ENCODE peak calls at places on chromosomes 12 and 14, in seven cellular contexts. X is stomach; E is right lobe of liver; M is CD8-positive, alpha-beta memory T cell; D is esophagus squamous epithelium; A is colonic mucosa; H is upper lobe of left lung. C is an unnamed sample.

GRCh38 chr14:44317433-44317746 is 189.7 kb downstream of the FSCB start:
- DNase-seq in X (no peak), E (no peak), M (no peak), D (no peak), A (no peak), H (no peak), C (no peak)

GRCh38 chr14:105885561-105886320 is 359.4 kb downstream of the TMEM121 start:
- DNase-seq in X (peak; percentile 16), E (peak; percentile 6), M (no peak), D (no peak), A (no peak), H (peak; percentile 17), C (no peak)

GRCh38 chr12:11653215-11653753 is 3.8 kb downstream of the ETV6 start:
- DNase-seq in X (no peak), E (no peak), M (no peak), D (no peak), A (no peak), H (peak; percentile 30), C (peak; percentile 20)

GRCh38 chr14:104822821-104823615 is 22.1 kb downstream of the ZBTB42 start:
- DNase-seq in X (peak; percentile 9), E (no peak), M (no peak), D (no peak), A (peak; percentile 15), H (no peak), C (no peak)

GRCh38 chr12:98126637-98127335 is 388.6 kb upstream of the TMPO start:
- DNase-seq in X (no peak), E (peak; percentile 19), M (no peak), D (no peak), A (no peak), H (no peak), C (peak; percentile 90)

GRCh38 chr14:57871487-57872080 is 5.7 kb upstream of the SLC35F4 start:
- DNase-seq in X (no peak), E (no peak), M (no peak), D (no peak), A (no peak), H (no peak), C (peak; percentile 6)

GRCh38 chr12:108094250-108094649 is 34.8 kb upstream of the WSCD2 start:
- DNase-seq in X (no peak), E (no peak), M (no peak), D (no peak), A (no peak), H (no peak), C (no peak)

GRCh38 chr12:123675436-123675835 is 4.5 kb downstream of the TCTN2 start:
- DNase-seq in X (no peak), E (no peak), M (no peak), D (no peak), A (no peak), H (no peak), C (no peak)

GRCh38 chr12:61993734-61994345 is 266.4 kb upstream of the USP15 start:
- DNase-seq in X (no peak), E (no peak), M (no peak), D (no peak), A (no peak), H (no peak), C (peak; percentile 5)

GRCh38 chr12:131831021-131831571 is 2.9 kb downstream of the MMP17 start:
- DNase-seq in X (no peak), E (peak; percentile 21), M (no peak), D (no peak), A (no peak), H (no peak), C (no peak)

GRCh38 chr14:104395276-104395675 is 184.3 kb upstream of the C14orf180 start:
- DNase-seq in X (peak; percentile 21), E (no peak), M (no peak), D (no peak), A (peak; percentile 8), H (no peak), C (no peak)

GRCh38 chr14:102949801-102950451 is 27.5 kb downstream of the AMN start:
- DNase-seq in X (peak; percentile 89), E (peak; percentile 66), M (no peak), D (no peak), A (no peak), H (no peak), C (no peak)

GRCh38 chr12:57479376-57480115 is at the start of gene ARHGAP9:
- DNase-seq in X (no peak), E (no peak), M (no peak), D (no peak), A (no peak), H (peak; percentile 64), C (peak; percentile 52)

GRCh38 chr14:54120260-54120659 is 163.6 kb upstream of the BMP4 start:
- DNase-seq in X (no peak), E (no peak), M (no peak), D (no peak), A (no peak), H (no peak), C (no peak)

GRCh38 chr14:54116163-54116562 is 159.5 kb upstream of the BMP4 start:
- DNase-seq in X (no peak), E (no peak), M (no peak), D (no peak), A (no peak), H (no peak), C (no peak)

GRCh38 chr14:54116972-54117371 is 160.3 kb upstream of the BMP4 start:
- DNase-seq in X (no peak), E (no peak), M (no peak), D (no peak), A (no peak), H (no peak), C (no peak)

GRCh38 chr14:54117401-54117800 is 160.8 kb upstream of the BMP4 start:
- DNase-seq in X (no peak), E (no peak), M (no peak), D (no peak), A (no peak), H (no peak), C (peak; percentile 2)

DNA sequence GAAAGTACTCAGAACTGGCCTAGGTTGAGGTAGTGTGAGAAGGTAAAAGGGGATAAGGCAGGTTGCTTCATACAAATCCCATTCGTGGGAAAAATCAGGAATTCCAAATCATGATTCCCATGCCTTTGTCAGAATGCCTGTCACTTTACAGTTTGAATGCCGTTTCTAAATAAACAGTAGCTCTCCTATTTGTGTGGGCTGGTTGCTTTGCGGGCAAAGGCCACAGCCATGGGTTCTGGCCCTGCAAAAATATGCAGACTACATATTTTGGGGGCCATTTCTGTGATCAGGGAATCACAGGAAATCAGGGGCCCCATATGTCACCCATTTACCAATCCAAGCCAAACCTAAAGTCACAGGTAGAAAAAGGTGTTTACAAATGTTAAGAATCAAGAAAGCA is 161.3 kb upstream of the BMP4 start:
- DNase-seq in X (no peak), E (no peak), M (no peak), D (no peak), A (no peak), H (no peak), C (no peak)
- H3K27me3 ChIP-seq in X (no peaks in the 10 kb centered on the region), E (no peaks in the 10 kb centered on the region), M (no peaks in the 10 kb centered on the region), D (no peaks in the 10 kb centered on the region), A (no peaks in the 10 kb centered on the region), H (no peaks in the 10 kb centered on the region), C (no peaks in the 10 kb centered on the region)

DNA sequence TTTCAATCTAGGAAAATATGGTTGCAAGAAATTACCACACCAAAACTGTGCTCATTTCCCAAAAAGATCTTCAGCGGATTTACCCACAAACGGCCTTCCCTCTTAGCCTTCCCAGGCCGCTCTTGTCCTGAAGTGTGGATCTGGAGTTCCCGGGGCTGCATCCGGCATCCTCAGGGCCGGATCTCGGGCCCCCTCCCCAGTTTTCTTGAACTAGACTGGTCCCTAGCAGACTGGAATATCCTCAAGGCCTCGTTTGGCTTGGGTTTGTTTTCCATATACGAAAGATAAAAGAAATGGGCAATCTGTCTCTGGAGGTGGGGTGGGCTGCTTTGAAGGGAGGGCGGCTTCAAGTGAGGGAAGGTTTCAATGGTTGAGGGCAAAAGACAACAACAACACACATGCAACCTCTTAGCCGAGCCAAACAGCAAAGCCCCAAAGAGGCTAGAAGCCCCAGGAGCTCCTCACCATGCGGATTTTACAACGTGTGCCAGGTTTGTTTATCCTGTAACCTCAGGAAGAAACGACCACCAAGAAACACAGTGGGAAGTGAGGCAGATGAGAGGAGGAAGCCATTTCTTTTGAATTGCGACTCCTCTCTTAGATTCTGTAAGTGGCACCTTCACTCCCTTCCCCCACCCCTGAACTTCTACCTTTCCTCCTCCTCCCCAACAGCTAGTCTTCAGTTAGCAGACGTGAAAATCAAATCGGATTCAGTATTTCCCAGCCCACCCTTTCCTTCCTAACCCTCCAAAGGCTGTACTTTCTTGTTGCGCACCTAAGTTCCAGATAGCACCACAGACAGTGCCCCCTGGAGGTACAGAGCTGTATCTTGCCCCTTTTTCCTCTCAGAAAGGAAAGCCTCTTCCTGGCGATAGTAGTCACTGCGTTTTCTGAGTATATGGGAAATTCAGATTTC is 2.6 kb downstream of the MYF6 start:
- DNase-seq in X (no peak), E (no peak), M (no peak), D (no peak), A (no peak), H (no peak), C (no peak)
- H3K27me3 ChIP-seq in X (peaks cover 46% of the 10 kb centered on the region), E (no peaks in the 10 kb centered on the region), M (no peaks in the 10 kb centered on the region), D (no peaks in the 10 kb centered on the region), A (peaks cover 10% of the 10 kb centered on the region), H (no peaks in the 10 kb centered on the region), C (no peaks in the 10 kb centered on the region)

DNA sequence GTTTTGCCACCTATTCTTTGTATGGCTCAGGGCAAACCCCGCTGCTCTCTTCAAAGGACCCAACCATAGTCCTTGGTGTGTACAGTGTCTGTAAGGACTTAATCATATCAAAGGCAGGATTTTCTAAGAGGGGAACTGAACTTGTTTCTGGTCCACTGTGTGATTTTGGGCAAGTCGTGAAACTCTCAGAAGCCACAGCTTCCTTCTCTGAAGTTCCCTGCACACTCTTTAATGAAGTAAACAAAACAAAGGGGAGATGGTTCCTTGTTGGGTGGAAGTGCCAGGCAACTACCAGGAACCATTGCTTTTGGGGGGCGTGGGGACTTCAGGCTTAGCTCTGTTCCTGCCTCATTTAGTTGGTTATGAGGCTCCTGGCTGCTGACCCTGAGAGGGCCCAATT is 152.4 kb downstream of the VRK1 start:
- DNase-seq in X (no peak), E (no peak), M (no peak), D (no peak), A (no peak), H (no peak), C (no peak)
- H3K27me3 ChIP-seq in X (no peaks in the 10 kb centered on the region), E (no peaks in the 10 kb centered on the region), M (no peaks in the 10 kb centered on the region), D (no peaks in the 10 kb centered on the region), A (no peaks in the 10 kb centered on the region), H (no peaks in the 10 kb centered on the region), C (no peaks in the 10 kb centered on the region)

GRCh38 chr12:1896964-1897363 is 21.5 kb downstream of the CACNA2D4 start:
- DNase-seq in X (no peak), E (no peak), M (no peak), D (no peak), A (no peak), H (no peak), C (no peak)
- H3K27me3 ChIP-seq in X (no peaks in the 10 kb centered on the region), E (no peaks in the 10 kb centered on the region), M (no peaks in the 10 kb centered on the region), D (no peaks in the 10 kb centered on the region), A (no peaks in the 10 kb centered on the region), H (no peaks in the 10 kb centered on the region), C (no peaks in the 10 kb centered on the region)

C was measured in small intestine.